ENCODE peak calls at places on chromosome 3, in nine cellular contexts. L is psoas muscle; U is IMR-90; J is neural progenitor cell; S is heart left ventricle; B is CD4-positive, alpha-beta memory T cell; D is PC-9; Z is GM23248; A is gastrocnemius medialis. F is an unnamed sample.

GRCh38 chr3:113276581-113277080 is 65.3 kb downstream of the BOC start:
- DNase-seq in S (no peak), J (no peak), U (peak; percentile 16), B (no peak), A (no peak), Z (no peak), D (no peak), L (no peak), F (no peak)

GRCh38 chr3:105836533-105836932 is 32.3 kb downstream of the CBLB start:
- DNase-seq in U (peak; percentile 95), Z (peak; percentile 91), L (no peak), S (no peak), D (no peak), B (peak; percentile 43), A (no peak), J (no peak), F (no peak)

GRCh38 chr3:150049317-150049716 is 78.6 kb upstream of the PFN2 start:
- DNase-seq in B (no peak), L (no peak), Z (no peak), U (peak; percentile 80), J (no peak), A (no peak), D (no peak), S (no peak), F (no peak)

GRCh38 chr3:56219894-56220805 is 248.1 kb downstream of the ERC2 start:
- DNase-seq in S (no peak), J (no peak), B (no peak), A (no peak), U (no peak), D (no peak), Z (no peak), L (no peak), F (no peak)

GRCh38 chr3:188941103-188941502 is 230.7 kb upstream of the TPRG1 start:
- DNase-seq in U (no peak), Z (no peak), L (no peak), D (no peak), B (no peak), S (peak; percentile 51), A (no peak), J (no peak), F (no peak)

GRCh38 chr3:13073042-13073906 is at the start of gene IQSEC1:
- DNase-seq in B (peak; percentile 67), A (no peak), D (no peak), J (peak; percentile 95), S (peak; percentile 81), Z (peak; percentile 56), U (peak; percentile 7), L (peak; percentile 76), F (no peak)

GRCh38 chr3:115518100-115518852 is 105.0 kb upstream of the GAP43 start:
- DNase-seq in A (no peak), D (peak; percentile 49), B (no peak), J (peak; percentile 74), S (peak; percentile 94), L (peak; percentile 75), U (peak; percentile 79), Z (peak; percentile 91), F (peak; percentile 49)

GRCh38 chr3:185585523-185585861 is 603 bp upstream of the SENP2 start:
- DNase-seq in Z (no peak), A (no peak), S (no peak), J (no peak), L (no peak), U (no peak), B (no peak), D (no peak), F (no peak)

GRCh38 chr3:94423566-94423965 is 360.7 kb downstream of the NSUN3 start:
- DNase-seq in A (no peak), B (no peak), S (no peak), Z (peak; percentile 13), J (no peak), D (no peak), U (peak; percentile 85), L (no peak), F (no peak)

GRCh38 chr3:29440321-29441019 is 159.6 kb downstream of the RBMS3 start:
- DNase-seq in A (no peak), D (peak; percentile 11), U (no peak), J (peak; percentile 64), L (peak; percentile 42), B (no peak), Z (no peak), S (no peak), F (no peak)

GRCh38 chr3:58161435-58162398 is 49.1 kb downstream of the DNASE1L3 start:
- DNase-seq in Z (peak; percentile 90), U (peak; percentile 98), A (no peak), S (peak; percentile 69), L (no peak), J (no peak), D (peak; percentile 84), B (no peak), F (peak; percentile 68)

GRCh38 chr3:193029800-193030199 is 112.1 kb upstream of the MB21D2 start:
- DNase-seq in J (no peak), B (no peak), D (no peak), A (no peak), U (no peak), S (no peak), Z (no peak), L (no peak), F (no peak)

DNA sequence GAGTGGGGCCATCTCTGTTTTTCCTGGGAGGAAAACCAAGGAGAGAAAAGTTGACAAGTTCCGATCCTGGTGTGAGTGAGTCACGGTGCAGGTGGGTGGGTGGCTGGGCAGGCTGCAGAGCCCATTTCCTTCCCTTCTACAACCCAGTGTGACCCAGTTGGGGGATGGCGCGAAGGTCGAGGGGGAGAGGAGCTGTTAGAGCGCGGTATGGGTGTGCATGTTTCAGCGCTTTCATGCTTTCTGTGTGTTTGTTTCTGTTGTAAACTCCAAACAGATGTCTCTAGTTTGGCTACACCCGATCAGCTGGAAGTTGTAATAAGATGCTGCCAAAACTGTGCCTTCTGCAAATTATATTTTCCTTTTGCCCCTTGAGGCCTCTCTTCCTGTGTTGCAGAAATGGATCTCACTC is 3.8 kb downstream of the FAM43A start:
- DNase-seq in U (peak; percentile 78), J (no peak), B (no peak), D (no peak), Z (peak; percentile 62), S (peak; percentile 58), L (peak; percentile 70), A (no peak), F (no peak)
- H3K27ac ChIP-seq in U (peak overlapping the region; percentile 77), J (no peak overlapping the region), B (no peak overlapping the region), D (no peak overlapping the region), Z (no peak overlapping the region), S (peak overlapping the region; percentile 93), L (peak overlapping the region; percentile 52), A (peak overlapping the region; percentile 84), F (no peak overlapping the region)

DNA sequence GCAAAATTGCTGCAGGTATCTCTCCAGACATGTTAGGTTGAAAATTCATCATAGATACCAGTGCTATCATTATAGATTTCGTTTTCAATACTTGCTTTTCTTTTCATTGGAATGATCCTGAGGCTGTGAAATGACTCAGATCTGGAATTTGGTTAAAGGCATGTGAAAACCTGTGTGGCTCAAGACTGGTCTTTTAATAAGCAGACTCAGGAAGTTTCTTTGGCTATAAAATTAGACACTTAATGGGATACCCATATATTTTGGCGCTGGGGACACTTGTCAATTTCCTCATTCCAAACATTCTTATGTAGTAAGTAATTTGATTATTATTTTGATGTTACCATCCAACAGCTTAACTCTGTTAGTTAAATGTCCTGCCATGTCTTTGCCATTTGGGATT is 1041.1 kb upstream of the GBE1 start:
- DNase-seq in B (no peak), Z (no peak), J (no peak), S (no peak), D (no peak), L (no peak), A (no peak), U (no peak), F (peak; percentile 10)
- H3K27ac ChIP-seq in B (no peak overlapping the region), Z (no peak overlapping the region), J (no peak overlapping the region), S (no peak overlapping the region), D (no peak overlapping the region), L (no peak overlapping the region), A (no peak overlapping the region), U (no peak overlapping the region), F (no peak overlapping the region)

GRCh38 chr3:54630111-54630623 is 297.7 kb downstream of the LRTM1 start:
- DNase-seq in L (no peak), D (no peak), J (no peak), A (no peak), B (no peak), S (no peak), U (no peak), Z (no peak), F (no peak)

GRCh38 chr3:54633444-54634121 is 294.3 kb downstream of the LRTM1 start:
- DNase-seq in A (no peak), U (no peak), B (no peak), D (no peak), S (no peak), Z (no peak), J (no peak), L (no peak), F (no peak)

GRCh38 chr3:54632281-54632665 is 295.6 kb downstream of the LRTM1 start:
- DNase-seq in S (no peak), A (no peak), U (no peak), Z (no peak), D (no peak), J (no peak), B (no peak), L (no peak), F (no peak)

GRCh38 chr3:54632834-54633233 is 295.0 kb downstream of the LRTM1 start:
- DNase-seq in U (no peak), A (no peak), S (no peak), B (no peak), L (no peak), J (no peak), Z (no peak), D (no peak), F (no peak)

GRCh38 chr3:54631507-54632280 is 296.2 kb downstream of the LRTM1 start:
- DNase-seq in A (no peak), S (no peak), L (no peak), B (no peak), D (no peak), U (no peak), J (no peak), Z (no peak), F (no peak)
- H3K27ac ChIP-seq in A (no peak overlapping the region), S (no peak overlapping the region), L (no peak overlapping the region), B (no peak overlapping the region), D (no peak overlapping the region), U (no peak overlapping the region), J (no peak overlapping the region), Z (no peak overlapping the region), F (no peak overlapping the region)

GRCh38 chr3:112090899-112091586 is 4.9 kb downstream of the C3orf52 start:
- DNase-seq in J (no peak), D (peak; percentile 17), S (no peak), A (no peak), U (no peak), B (no peak), Z (no peak), L (no peak), F (no peak)

GRCh38 chr3:112087746-112088145 is 1.6 kb downstream of the C3orf52 start:
- DNase-seq in J (no peak), S (no peak), B (no peak), A (no peak), Z (no peak), U (no peak), L (no peak), D (no peak), F (no peak)

GRCh38 chr3:112086857-112087524 is 802 bp downstream of the C3orf52 start:
- DNase-seq in Z (peak; percentile 75), J (no peak), U (peak; percentile 57), B (no peak), A (no peak), D (peak; percentile 16), L (no peak), S (no peak), F (no peak)

GRCh38 chr3:112089956-112090898 is 4.0 kb downstream of the C3orf52 start:
- DNase-seq in L (no peak), A (no peak), U (no peak), S (no peak), B (no peak), J (no peak), D (no peak), Z (no peak), F (no peak)

GRCh38 chr3:112088944-112089343 is 2.8 kb downstream of the C3orf52 start:
- DNase-seq in U (no peak), D (no peak), J (no peak), A (no peak), B (no peak), L (no peak), S (no peak), Z (no peak), F (no peak)
- H3K27ac ChIP-seq in U (no peak overlapping the region), D (no peak overlapping the region), J (no peak overlapping the region), A (no peak overlapping the region), B (no peak overlapping the region), L (no peak overlapping the region), S (no peak overlapping the region), Z (no peak overlapping the region), F (no peak overlapping the region)